ENCODE peak calls at places on chromosome 1, in five cellular contexts. R is Daoy; S is stimulated activated CD8-positive, alpha-beta memory T cell treated with anti-CD3 and anti-CD28 coated beads, Interleukin-7, amount 100 ng/mL, for 1 hour; G is NCI-H774; Z is neural crest cell. F is an unnamed sample.
A peak's percentile ranks its signal among the peaks of the same experiment; 100 is the strongest.

GRCh38 chr1:213670692-213671023 is 317.1 kb upstream of the PROX1 start:
- DNase-seq in G (no peak), R (no peak), S (no peak), Z (no peak), F (no peak)

GRCh38 chr1:66521736-66522365 is 12.1 kb upstream of the SGIP1 start:
- DNase-seq in R (peak; percentile 56), Z (no peak), G (no peak), S (no peak), F (no peak)

GRCh38 chr1:72288886-72289285 is 6.5 kb upstream of the NEGR1 start:
- DNase-seq in R (no peak), Z (no peak), S (no peak), G (no peak), F (no peak)

GRCh38 chr1:154206212-154206611 is at the start of gene CFAP141:
- DNase-seq in S (no peak), R (peak; percentile 20), Z (no peak), G (no peak), F (no peak)

GRCh38 chr1:231023150-231023549 is 16.9 kb downstream of the FAM89A start:
- DNase-seq in Z (no peak), R (no peak), S (no peak), G (no peak), F (no peak)

GRCh38 chr1:61012365-61012764 is 70.0 kb upstream of the NFIA start:
- DNase-seq in R (no peak), Z (no peak), G (no peak), S (no peak), F (no peak)

GRCh38 chr1:193438312-193438711 is 251.9 kb upstream of the B3GALT2 start:
- DNase-seq in G (no peak), Z (no peak), R (no peak), S (no peak), F (no peak)

GRCh38 chr1:211386931-211387330 is 60.3 kb downstream of the TRAF5 start:
- DNase-seq in Z (no peak), R (no peak), G (no peak), S (no peak), F (no peak)

GRCh38 chr1:161092621-161093028 is 3.3 kb upstream of the NECTIN4 start:
- DNase-seq in R (no peak), S (no peak), Z (no peak), G (no peak), F (no peak)

GRCh38 chr1:52665173-52666020 is 32.4 kb downstream of the SHISAL2A start:
- DNase-seq in G (no peak), R (no peak), S (no peak), Z (no peak), F (no peak)

GRCh38 chr1:21319447-21320407 is 29.5 kb upstream of the ECE1 start:
- DNase-seq in S (no peak), Z (no peak), G (no peak), R (no peak), F (no peak)

GRCh38 chr1:180145446-180145845 is 9.2 kb upstream of the QSOX1 start:
- DNase-seq in R (no peak), G (no peak), S (no peak), Z (no peak), F (no peak)

GRCh38 chr1:170864238-170864637 is 71.1 kb upstream of the MROH9 start:
- DNase-seq in S (no peak), R (no peak), Z (no peak), G (no peak), F (no peak)

GRCh38 chr1:53899206-53899628 is 5.2 kb downstream of the DIO1 start:
- DNase-seq in Z (no peak), S (no peak), G (no peak), R (peak; percentile 39), F (no peak)

GRCh38 chr1:167482184-167482583 is 36.1 kb downstream of the CD247 start:
- DNase-seq in Z (no peak), G (no peak), R (no peak), S (no peak), F (no peak)

GRCh38 chr1:212230329-212230728 is 54.9 kb upstream of the PPP2R5A start:
- DNase-seq in R (no peak), S (no peak), Z (no peak), G (no peak), F (no peak)

GRCh38 chr1:218266356-218266755 is 18.7 kb upstream of the RRP15 start:
- DNase-seq in G (no peak), R (peak; percentile 61), Z (no peak), S (no peak), F (no peak)

GRCh38 chr1:71193153-71193552 is 112.3 kb upstream of the ZRANB2 start:
- DNase-seq in G (no peak), S (no peak), R (no peak), Z (no peak), F (no peak)

GRCh38 chr1:59947047-59947938 is 20.7 kb upstream of the CYP2J2 start:
- DNase-seq in G (peak; percentile 60), S (peak; percentile 14), Z (peak; percentile 30), R (peak; percentile 67), F (peak; percentile 42)

GRCh38 chr1:8649027-8649426 is 168.4 kb downstream of the RERE start:
- DNase-seq in S (no peak), R (no peak), Z (no peak), G (no peak), F (no peak)

GRCh38 chr1:103461171-103462105 is 64.1 kb upstream of the RNPC3 start:
- DNase-seq in S (no peak), G (peak; percentile 3), Z (no peak), R (no peak), F (no peak)

GRCh38 chr1:21763694-21764419 is 19.1 kb downstream of the USP48 start:
- DNase-seq in G (no peak), R (no peak), Z (no peak), S (no peak), F (no peak)

GRCh38 chr1:227943354-227943753 is 4.4 kb downstream of the WNT9A start:
- DNase-seq in S (no peak), Z (no peak), R (no peak), G (no peak), F (no peak)

GRCh38 chr1:151175036-151175741 is 592 bp downstream of the TMOD4 start:
- DNase-seq in R (no peak), S (no peak), G (no peak), Z (no peak), F (no peak)

GRCh38 chr1:4726620-4727341 is 72.4 kb downstream of the AJAP1 start:
- DNase-seq in Z (no peak), G (no peak), S (no peak), R (peak; percentile 11), F (no peak)

GRCh38 chr1:211577826-211578639 is 928 bp downstream of the SLC30A1 start:
- DNase-seq in G (peak; percentile 40), Z (peak; percentile 48), R (peak; percentile 87), S (peak; percentile 49), F (peak; percentile 33)

GRCh38 chr1:26530898-26531598 is 1.5 kb downstream of the RPS6KA1 start:
- DNase-seq in Z (no peak), R (peak; percentile 93), S (no peak), G (peak; percentile 2), F (peak; percentile 34)

GRCh38 chr1:109444376-109444775 is 18.1 kb upstream of the PSMA5 start:
- DNase-seq in R (no peak), Z (no peak), G (no peak), S (no peak), F (no peak)

GRCh38 chr1:198176179-198176578 is 19.4 kb downstream of the NEK7 start:
- DNase-seq in Z (no peak), R (no peak), S (no peak), G (no peak), F (no peak)

GRCh38 chr1:234600418-234601216 is 9.4 kb downstream of the IRF2BP2 start:
- DNase-seq in S (no peak), G (no peak), R (no peak), Z (no peak), F (no peak)

GRCh38 chr1:39275836-39276507 is 71.5 kb downstream of the MACF1 start:
- DNase-seq in R (no peak), G (no peak), Z (no peak), S (no peak), F (no peak)

GRCh38 chr1:96425382-96426129 is 296.0 kb upstream of the PTBP2 start:
- DNase-seq in R (no peak), G (no peak), Z (no peak), S (no peak), F (no peak)

GRCh38 chr1:77888429-77889239 is at the start of gene NEXN:
- DNase-seq in G (no peak), R (peak; percentile 85), S (no peak), Z (peak; percentile 60), F (no peak)

GRCh38 chr1:23194119-23194984 is 22.9 kb downstream of the HTR1D start:
- DNase-seq in R (peak; percentile 96), Z (no peak), G (no peak), S (no peak), F (no peak)

GRCh38 chr1:21840981-21841380 is 28.9 kb downstream of the LDLRAD2 start:
- DNase-seq in G (no peak), Z (no peak), R (no peak), S (no peak), F (no peak)

F was measured in NCI-H1048.